ENCODE peak calls at places on chromosomes 11 and 22, in nine cellular contexts. Q is OCI-LY7; N is CD4-positive, alpha-beta memory T cell; S is ovary; L is effector memory CD4-positive, alpha-beta T cell; T is pancreas; F is adrenal gland; E is hepatocyte; C is prostate gland. D is an unnamed sample.

GRCh38 chr11:64489831-64490441 is 101.1 kb upstream of the SLC22A12 start:
- DNase-seq in T (peak), N (no peak), C (peak), E (peak), F (peak), L (no peak), S (no peak), Q (peak), D (peak)

GRCh38 chr11:118168316-118168715 is 8.1 kb downstream of the SCN2B start:
- DNase-seq in E (no peak), T (no peak), L (no peak), Q (no peak), S (no peak), N (no peak), C (no peak), F (no peak), D (no peak)

GRCh38 chr22:50612715-50613221 is 12.2 kb downstream of the MAPK8IP2 start:
- DNase-seq in N (no peak), S (no peak), C (no peak), L (no peak), Q (peak), E (no peak), T (no peak), F (no peak), D (no peak)

GRCh38 chr11:118267486-118267885 is 3.4 kb upstream of the MPZL2 start:
- DNase-seq in C (no peak), E (no peak), T (no peak), F (no peak), Q (peak), S (no peak), L (no peak), N (no peak), D (no peak)

GRCh38 chr11:41414771-41415440 is 44.5 kb downstream of the LRRC4C start:
- DNase-seq in S (no peak), N (no peak), E (no peak), Q (no peak), T (no peak), C (no peak), F (no peak), L (no peak), D (no peak)

GRCh38 chr11:71302911-71303310 is 50.5 kb upstream of the SHANK2 start:
- DNase-seq in T (no peak), E (no peak), L (no peak), S (no peak), C (no peak), F (no peak), N (no peak), Q (no peak), D (no peak)

GRCh38 chr11:70501933-70502540 is 103.7 kb downstream of the CTTN start:
- DNase-seq in S (no peak), Q (no peak), T (no peak), E (no peak), F (no peak), N (no peak), C (no peak), L (no peak), D (no peak)

GRCh38 chr22:26429458-26430238 is 588 bp downstream of the ASPHD2 start:
- DNase-seq in T (no peak), Q (peak), S (no peak), L (no peak), F (no peak), C (no peak), E (peak), N (no peak), D (no peak)

GRCh38 chr22:44707178-44707577 is 5.2 kb downstream of the PRR5 start:
- DNase-seq in T (no peak), L (no peak), E (no peak), Q (no peak), C (no peak), S (no peak), N (no peak), F (no peak), D (no peak)

GRCh38 chr11:85752201-85752889 is 58.6 kb downstream of the SYTL2 start:
- DNase-seq in E (no peak), Q (no peak), F (peak), S (no peak), T (peak), C (no peak), N (peak), L (peak), D (no peak)

GRCh38 chr22:46001426-46002106 is 24.6 kb upstream of the WNT7B start:
- DNase-seq in L (no peak), E (no peak), F (no peak), T (peak), Q (no peak), S (no peak), N (no peak), C (no peak), D (no peak)

DNA sequence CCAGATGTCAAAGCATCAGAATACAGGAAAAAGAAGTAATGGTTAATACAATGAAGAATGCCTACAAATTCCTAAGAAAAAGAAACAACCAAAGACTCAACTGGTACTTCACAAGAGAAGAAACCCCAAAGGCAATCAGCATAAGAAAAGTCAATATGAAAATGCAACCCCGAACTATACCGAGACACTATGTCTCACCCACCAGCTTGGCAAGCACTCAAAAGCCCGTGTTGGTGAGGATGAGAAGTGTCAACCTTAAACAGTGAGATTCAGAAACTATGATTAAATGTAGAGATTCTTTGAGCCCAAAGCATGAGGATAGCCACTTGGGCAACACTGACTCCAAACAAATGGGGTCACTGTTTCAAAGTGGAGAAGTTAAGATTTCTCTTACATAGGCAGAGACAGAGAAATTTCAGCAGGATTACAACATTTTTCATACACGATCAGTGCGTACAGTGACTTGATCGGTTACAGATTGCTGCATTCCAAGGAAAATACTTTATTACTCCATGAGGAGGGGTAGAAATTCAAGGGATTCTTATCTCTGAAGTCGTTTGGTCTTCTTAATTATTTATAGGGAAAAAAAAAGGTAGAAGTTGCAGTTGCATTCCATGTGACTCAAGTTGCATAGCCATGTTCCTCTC is 10.9 kb upstream of the SMIM38 start:
- DNase-seq in S (no peak), C (no peak), F (no peak), T (no peak), N (no peak), L (no peak), E (no peak), Q (no peak), D (no peak)
- H3K4me3 ChIP-seq in S (no peak), C (no peak), F (no peak), T (no peak), N (no peak), L (no peak), E (no peak), Q (no peak), D (no peak)

GRCh38 chr22:35862697-35863096 is 145.0 kb downstream of the APOL5 start:
- DNase-seq in L (no peak), E (no peak), C (no peak), N (no peak), Q (no peak), S (no peak), T (no peak), F (no peak), D (no peak)

GRCh38 chr22:35861451-35861850 is 143.8 kb downstream of the APOL5 start:
- DNase-seq in F (no peak), S (no peak), Q (peak), C (no peak), L (no peak), T (no peak), N (no peak), E (no peak), D (no peak)

GRCh38 chr22:35863432-35863831 is 145.8 kb downstream of the APOL5 start:
- DNase-seq in T (no peak), N (no peak), S (no peak), F (no peak), L (no peak), E (no peak), Q (peak), C (no peak), D (no peak)

GRCh38 chr22:35860837-35861236 is 143.2 kb downstream of the APOL5 start:
- DNase-seq in F (no peak), S (no peak), E (no peak), Q (peak), N (no peak), L (no peak), T (no peak), C (no peak), D (no peak)

DNA sequence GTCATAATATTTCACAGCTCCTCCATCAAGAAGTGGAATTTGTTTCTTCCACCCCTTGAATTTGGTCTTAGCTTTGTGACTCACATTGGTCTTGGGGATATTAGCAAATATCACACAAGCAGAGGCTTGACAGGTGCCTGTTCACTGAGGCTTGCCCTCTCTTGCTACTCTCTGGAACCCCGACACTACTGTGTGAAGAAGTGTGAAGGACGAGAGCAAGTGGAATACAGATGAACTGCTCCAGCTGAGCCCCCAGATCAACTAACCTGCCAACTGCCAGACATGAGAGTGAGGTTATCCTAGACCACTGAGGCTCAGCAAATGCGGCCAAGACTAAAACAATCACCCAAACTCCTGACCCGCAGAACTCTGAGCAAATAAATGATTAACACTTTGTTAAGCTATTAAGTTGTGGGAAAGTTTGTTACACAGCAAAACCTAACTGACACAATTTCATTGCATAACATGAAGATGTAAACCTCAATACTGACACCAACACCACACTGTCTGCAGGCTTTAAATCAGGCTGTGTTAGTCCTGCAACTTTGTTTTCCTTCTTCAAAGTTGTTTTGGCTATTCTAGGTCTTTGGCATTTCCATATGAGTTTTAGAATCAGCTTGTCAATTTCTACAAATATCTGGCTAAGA is 142.5 kb downstream of the APOL5 start:
- DNase-seq in S (no peak), T (no peak), F (no peak), E (no peak), N (no peak), L (no peak), C (no peak), Q (peak), D (no peak)
- H3K27ac ChIP-seq in S (no peak), T (no peak), F (no peak), E (no peak), N (no peak), L (no peak), C (no peak), Q (peak), D (no peak)

DNA sequence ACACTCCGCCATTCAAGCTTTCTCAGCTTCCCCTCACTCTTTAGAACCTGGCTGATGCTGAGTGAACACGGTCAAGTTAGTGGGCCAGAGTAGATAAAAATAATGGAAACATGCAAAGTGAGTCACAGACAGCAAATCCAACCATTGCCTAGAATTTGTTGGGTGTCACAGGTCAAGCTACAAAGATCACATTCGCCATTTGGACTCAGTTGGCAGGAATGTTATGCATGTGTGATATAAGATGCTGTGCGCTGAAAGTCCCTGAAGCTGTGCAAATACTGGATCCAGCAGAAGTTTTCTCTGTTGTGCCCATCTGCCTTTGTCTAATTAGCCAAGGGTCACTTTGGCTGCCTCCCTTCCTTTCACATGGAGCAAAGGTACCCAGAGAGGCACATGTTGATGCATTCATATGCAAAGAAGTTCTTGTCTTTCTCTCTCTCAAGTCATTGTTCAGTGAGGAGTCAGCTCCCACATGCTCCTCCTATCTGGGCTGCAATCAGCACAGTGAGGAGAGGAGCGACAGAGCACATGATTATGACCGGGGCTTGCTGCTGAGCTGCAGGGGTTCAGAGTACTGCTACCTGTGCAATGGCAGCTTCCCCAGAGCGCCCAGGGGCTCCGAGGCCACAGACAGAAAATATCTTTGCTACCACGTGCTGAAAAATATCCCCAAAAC is 39.7 kb downstream of the FLI1 start:
- DNase-seq in Q (peak), N (peak), F (no peak), S (no peak), T (no peak), E (no peak), L (no peak), C (no peak), D (peak)
- H3K4me3 ChIP-seq in Q (peak), N (peak), F (no peak), S (no peak), T (no peak), E (no peak), L (peak), C (no peak), D (peak)

DNA sequence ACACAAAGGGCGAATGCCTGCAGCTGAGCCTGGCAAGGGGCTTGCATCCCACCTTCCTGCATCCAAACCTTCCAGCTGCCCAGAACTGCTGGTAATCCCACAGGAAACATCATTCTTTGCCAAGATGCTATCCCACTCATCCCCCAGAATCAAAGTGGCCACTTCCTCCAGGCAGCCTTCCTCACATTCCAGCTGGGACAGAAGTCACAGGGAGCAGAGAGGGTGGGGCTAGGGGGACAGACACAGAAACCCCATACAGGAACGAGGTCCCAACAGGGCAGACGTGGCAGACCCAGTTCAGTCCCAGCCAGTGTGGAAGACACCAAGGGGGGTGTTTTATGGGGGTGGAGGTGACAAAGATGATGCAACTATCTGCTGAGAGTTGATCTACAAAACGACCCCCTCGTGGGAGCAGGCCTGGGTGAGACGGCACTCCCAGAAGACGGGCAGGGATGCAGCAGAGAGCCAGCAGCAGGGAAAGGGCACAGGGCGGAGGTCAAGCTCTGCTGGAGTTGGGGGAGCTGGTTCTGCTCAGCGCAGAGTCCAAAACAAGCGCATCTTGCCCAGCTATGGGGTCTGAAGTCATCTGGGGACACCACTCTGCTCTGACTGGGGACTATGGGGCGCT is 4.1 kb downstream of the GNB1L start:
- DNase-seq in Q (no peak), S (no peak), T (no peak), L (no peak), E (no peak), F (no peak), N (no peak), C (no peak), D (no peak)
- H3K27ac ChIP-seq in Q (no peak), S (no peak), T (no peak), L (no peak), E (peak), F (no peak), N (no peak), C (peak), D (no peak)

GRCh38 chr22:19719488-19720021 is 3.8 kb upstream of the GP1BB start:
- DNase-seq in L (no peak), Q (no peak), F (no peak), E (no peak), N (peak), S (no peak), T (peak), C (no peak), D (no peak)

GRCh38 chr22:19720150-19720827 is 3.0 kb upstream of the GP1BB start:
- DNase-seq in S (no peak), E (no peak), N (peak), Q (no peak), F (no peak), C (no peak), T (peak), L (no peak), D (no peak)

GRCh38 chr22:19718255-19719054 is 4.2 kb downstream of the SEPTIN5 start:
- DNase-seq in F (no peak), S (no peak), Q (no peak), C (no peak), T (peak), L (no peak), E (no peak), N (peak), D (no peak)

GRCh38 chr22:19717691-19718254 is 3.5 kb downstream of the SEPTIN5 start:
- DNase-seq in E (peak), F (peak), Q (peak), C (peak), S (peak), L (peak), N (peak), T (peak), D (peak)

DNA sequence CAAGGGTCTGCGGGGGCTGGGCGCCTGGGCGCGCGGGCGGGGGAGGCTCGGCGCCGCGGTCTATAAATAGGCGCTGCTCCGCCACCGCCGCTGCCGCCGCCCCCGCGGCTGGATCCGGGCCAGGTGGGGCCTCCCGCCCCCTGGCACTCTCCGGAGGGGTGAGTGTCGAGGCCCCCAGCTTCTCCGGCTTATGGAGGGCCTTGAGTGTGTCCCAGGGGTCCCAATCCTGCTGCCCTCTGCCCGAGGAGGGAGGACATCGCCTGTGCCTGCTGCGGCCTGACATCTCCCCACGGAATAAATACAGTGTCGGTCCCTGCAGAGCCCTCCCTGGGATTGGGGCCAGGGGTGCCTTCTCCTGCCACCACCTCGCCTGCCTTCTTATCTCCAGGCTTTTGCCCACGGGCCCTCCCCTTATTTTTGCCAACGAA is 4.3 kb upstream of the GP1BB start:
- DNase-seq in E (no peak), C (no peak), N (no peak), L (no peak), F (no peak), Q (no peak), T (peak), S (peak), D (no peak)
- H3K4me3 ChIP-seq in E (no peak), C (peak), N (no peak), L (peak), F (no peak), Q (no peak), T (peak), S (peak), D (peak)

GRCh38 chr22:39134366-39135091 is 18.0 kb downstream of the CBX7 start:
- DNase-seq in L (no peak), Q (no peak), N (no peak), T (peak), S (no peak), E (no peak), F (no peak), C (no peak), D (no peak)
- H3K27ac ChIP-seq in L (no peak), Q (no peak), N (no peak), T (no peak), S (no peak), E (no peak), F (no peak), C (no peak), D (no peak)